ENCODE peak calls at places on chromosomes 2 and 18, in five cellular contexts. One of them, this sample, is unnamed.

GRCh38 chr2:2704380-2705093 is 373.5 kb upstream of the MYT1L start:
- DNase-seq in stomach: no peak
- DNase-seq in GM12878: no peak
- DNase-seq in GM12891: no peak
- DNase-seq in HepG2: no peak
- DNase-seq in this sample: no peak

GRCh38 chr2:109213646-109214417 is 84.8 kb downstream of the SH3RF3 start:
- DNase-seq in stomach: no peak
- DNase-seq in GM12878: peak; percentile 82
- DNase-seq in GM12891: no peak
- DNase-seq in HepG2: no peak
- DNase-seq in this sample: peak; percentile 97

GRCh38 chr2:65749549-65749948 is 317.1 kb upstream of the SPRED2 start:
- DNase-seq in stomach: no peak
- DNase-seq in GM12878: no peak
- DNase-seq in GM12891: no peak
- DNase-seq in HepG2: no peak
- DNase-seq in this sample: no peak

GRCh38 chr2:16218651-16219050 is 278.3 kb downstream of the MYCN start:
- DNase-seq in stomach: peak; percentile 67
- DNase-seq in GM12878: no peak
- DNase-seq in GM12891: no peak
- DNase-seq in HepG2: peak; percentile 33
- DNase-seq in this sample: peak; percentile 6

GRCh38 chr2:172945511-172945850 is 130.2 kb upstream of the MAP3K20 start:
- DNase-seq in stomach: no peak
- DNase-seq in GM12878: no peak
- DNase-seq in GM12891: no peak
- DNase-seq in HepG2: no peak
- DNase-seq in this sample: no peak

GRCh38 chr2:29951561-29951960 is 30.2 kb upstream of the ALK start:
- DNase-seq in stomach: no peak
- DNase-seq in GM12878: no peak
- DNase-seq in GM12891: no peak
- DNase-seq in HepG2: no peak
- DNase-seq in this sample: no peak

GRCh38 chr2:39666489-39667141 is 898 bp downstream of the TMEM178A start:
- DNase-seq in stomach: no peak
- DNase-seq in GM12878: no peak
- DNase-seq in GM12891: peak; percentile 1
- DNase-seq in HepG2: no peak
- DNase-seq in this sample: no peak

GRCh38 chr2:196112408-196113039 is 43.9 kb upstream of the DNAH7 start:
- DNase-seq in stomach: no peak
- DNase-seq in GM12878: no peak
- DNase-seq in GM12891: no peak
- DNase-seq in HepG2: no peak
- DNase-seq in this sample: no peak

GRCh38 chr2:41042343-41042742 is 590.5 kb upstream of the SLC8A1 start:
- DNase-seq in stomach: no peak
- DNase-seq in GM12878: no peak
- DNase-seq in GM12891: no peak
- DNase-seq in HepG2: no peak
- DNase-seq in this sample: no peak

GRCh38 chr18:5498452-5498851 is 45.3 kb downstream of the EPB41L3 start:
- DNase-seq in stomach: no peak
- DNase-seq in GM12878: no peak
- DNase-seq in GM12891: no peak
- DNase-seq in HepG2: no peak
- DNase-seq in this sample: no peak

GRCh38 chr18:839224-840079 is 27.4 kb upstream of the YES1 start:
- DNase-seq in stomach: peak; percentile 90
- DNase-seq in GM12878: peak; percentile 25
- DNase-seq in GM12891: peak; percentile 76
- DNase-seq in HepG2: peak; percentile 69
- DNase-seq in this sample: peak; percentile 74

GRCh38 chr2:60519259-60519863 is 34.1 kb downstream of the BCL11A start:
- DNase-seq in stomach: no peak
- DNase-seq in GM12878: no peak
- DNase-seq in GM12891: no peak
- DNase-seq in HepG2: no peak
- DNase-seq in this sample: no peak

GRCh38 chr2:104856973-104857261 is 3.0 kb downstream of the POU3F3 start:
- DNase-seq in stomach: no peak
- DNase-seq in GM12878: no peak
- DNase-seq in GM12891: no peak
- DNase-seq in HepG2: no peak
- DNase-seq in this sample: no peak

GRCh38 chr2:58866040-58866439 is 624.9 kb upstream of the FANCL start:
- DNase-seq in stomach: no peak
- DNase-seq in GM12878: peak; percentile 21
- DNase-seq in GM12891: no peak
- DNase-seq in HepG2: no peak
- DNase-seq in this sample: no peak

GRCh38 chr18:67266591-67267237 is 249.8 kb downstream of the DSEL start:
- DNase-seq in stomach: no peak
- DNase-seq in GM12878: no peak
- DNase-seq in GM12891: no peak
- DNase-seq in HepG2: no peak
- DNase-seq in this sample: no peak

GRCh38 chr2:31411771-31412170 is 2.8 kb downstream of the XDH start:
- DNase-seq in stomach: no peak
- DNase-seq in GM12878: no peak
- DNase-seq in GM12891: no peak
- DNase-seq in HepG2: no peak
- DNase-seq in this sample: no peak

GRCh38 chr18:77114564-77115391 is 17.8 kb downstream of the MBP start:
- DNase-seq in stomach: peak; percentile 86
- DNase-seq in GM12878: no peak
- DNase-seq in GM12891: no peak
- DNase-seq in HepG2: peak; percentile 93
- DNase-seq in this sample: peak; percentile 98

GRCh38 chr2:28134262-28134812 is 243.8 kb downstream of the BABAM2 start:
- DNase-seq in stomach: peak; percentile 68
- DNase-seq in GM12878: no peak
- DNase-seq in GM12891: no peak
- DNase-seq in HepG2: no peak
- DNase-seq in this sample: peak; percentile 58

GRCh38 chr18:77374106-77374505 is 124.5 kb downstream of the GALR1 start:
- DNase-seq in stomach: no peak
- DNase-seq in GM12878: no peak
- DNase-seq in GM12891: no peak
- DNase-seq in HepG2: no peak
- DNase-seq in this sample: no peak

GRCh38 chr2:205141381-205141780 is 540.9 kb upstream of the NRP2 start:
- DNase-seq in stomach: no peak
- DNase-seq in GM12878: no peak
- DNase-seq in GM12891: no peak
- DNase-seq in HepG2: no peak
- DNase-seq in this sample: no peak

GRCh38 chr2:205145888-205146287 is 536.4 kb upstream of the NRP2 start:
- DNase-seq in stomach: no peak
- DNase-seq in GM12878: no peak
- DNase-seq in GM12891: no peak
- DNase-seq in HepG2: no peak
- DNase-seq in this sample: no peak

GRCh38 chr2:205139822-205140612 is 542.3 kb upstream of the NRP2 start:
- DNase-seq in stomach: peak; percentile 40
- DNase-seq in GM12878: no peak
- DNase-seq in GM12891: no peak
- DNase-seq in HepG2: no peak
- DNase-seq in this sample: no peak
- TF ChIP-seq POLR2AphosphoS5 in stomach: peak; percentile 6
- TF ChIP-seq POLR2AphosphoS5 in GM12878: no peak
- TF ChIP-seq POLR2AphosphoS5 in GM12891: no peak
- TF ChIP-seq POLR2AphosphoS5 in HepG2: no peak
- TF ChIP-seq POLR2AphosphoS5 in this sample: no peak

GRCh38 chr2:10579441-10580169 is 110.2 kb downstream of the NOL10 start:
- DNase-seq in stomach: no peak
- DNase-seq in GM12878: no peak
- DNase-seq in GM12891: no peak
- DNase-seq in HepG2: no peak
- DNase-seq in this sample: no peak

GRCh38 chr2:10576456-10576855 is 113.3 kb downstream of the NOL10 start:
- DNase-seq in stomach: no peak
- DNase-seq in GM12878: no peak
- DNase-seq in GM12891: no peak
- DNase-seq in HepG2: no peak
- DNase-seq in this sample: no peak

GRCh38 chr2:10580991-10581390 is 108.8 kb downstream of the NOL10 start:
- DNase-seq in stomach: no peak
- DNase-seq in GM12878: no peak
- DNase-seq in GM12891: no peak
- DNase-seq in HepG2: no peak
- DNase-seq in this sample: no peak

GRCh38 chr2:10581990-10582389 is 107.8 kb downstream of the NOL10 start:
- DNase-seq in stomach: no peak
- DNase-seq in GM12878: no peak
- DNase-seq in GM12891: no peak
- DNase-seq in HepG2: no peak
- DNase-seq in this sample: no peak

DNA sequence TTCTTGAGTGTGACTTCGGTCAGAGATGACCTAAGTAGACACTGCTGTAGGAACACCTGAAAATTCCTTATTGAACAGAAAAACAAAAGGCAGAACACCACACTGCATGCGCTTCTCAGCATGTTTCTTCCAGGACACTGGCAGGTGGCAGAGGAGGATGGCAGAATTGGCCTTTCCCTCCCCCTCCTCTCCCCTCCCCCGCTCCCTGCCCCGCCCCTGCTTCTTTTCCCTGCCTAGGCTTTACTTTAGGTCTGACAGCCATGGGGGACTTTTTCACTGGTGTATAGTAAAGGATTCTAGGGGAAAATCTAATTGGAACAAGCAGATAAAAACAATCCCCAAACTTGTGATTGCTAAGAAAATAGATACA is 109.6 kb downstream of the NOL10 start:
- DNase-seq in stomach: no peak
- DNase-seq in GM12878: no peak
- DNase-seq in GM12891: no peak
- DNase-seq in HepG2: no peak
- DNase-seq in this sample: no peak
- TF ChIP-seq POLR2AphosphoS5 in stomach: no peak
- TF ChIP-seq POLR2AphosphoS5 in GM12878: no peak
- TF ChIP-seq POLR2AphosphoS5 in GM12891: no peak
- TF ChIP-seq POLR2AphosphoS5 in HepG2: no peak
- TF ChIP-seq POLR2AphosphoS5 in this sample: no peak

GRCh38 chr2:158619496-158619895 is 162.7 kb downstream of the PKP4 start:
- DNase-seq in stomach: peak; percentile 31
- DNase-seq in GM12878: no peak
- DNase-seq in GM12891: no peak
- DNase-seq in HepG2: peak; percentile 70
- DNase-seq in this sample: peak; percentile 18
- TF ChIP-seq POLR2AphosphoS5 in stomach: peak; percentile 80
- TF ChIP-seq POLR2AphosphoS5 in GM12878: no peak
- TF ChIP-seq POLR2AphosphoS5 in GM12891: no peak
- TF ChIP-seq POLR2AphosphoS5 in HepG2: no peak
- TF ChIP-seq POLR2AphosphoS5 in this sample: no peak

DNA sequence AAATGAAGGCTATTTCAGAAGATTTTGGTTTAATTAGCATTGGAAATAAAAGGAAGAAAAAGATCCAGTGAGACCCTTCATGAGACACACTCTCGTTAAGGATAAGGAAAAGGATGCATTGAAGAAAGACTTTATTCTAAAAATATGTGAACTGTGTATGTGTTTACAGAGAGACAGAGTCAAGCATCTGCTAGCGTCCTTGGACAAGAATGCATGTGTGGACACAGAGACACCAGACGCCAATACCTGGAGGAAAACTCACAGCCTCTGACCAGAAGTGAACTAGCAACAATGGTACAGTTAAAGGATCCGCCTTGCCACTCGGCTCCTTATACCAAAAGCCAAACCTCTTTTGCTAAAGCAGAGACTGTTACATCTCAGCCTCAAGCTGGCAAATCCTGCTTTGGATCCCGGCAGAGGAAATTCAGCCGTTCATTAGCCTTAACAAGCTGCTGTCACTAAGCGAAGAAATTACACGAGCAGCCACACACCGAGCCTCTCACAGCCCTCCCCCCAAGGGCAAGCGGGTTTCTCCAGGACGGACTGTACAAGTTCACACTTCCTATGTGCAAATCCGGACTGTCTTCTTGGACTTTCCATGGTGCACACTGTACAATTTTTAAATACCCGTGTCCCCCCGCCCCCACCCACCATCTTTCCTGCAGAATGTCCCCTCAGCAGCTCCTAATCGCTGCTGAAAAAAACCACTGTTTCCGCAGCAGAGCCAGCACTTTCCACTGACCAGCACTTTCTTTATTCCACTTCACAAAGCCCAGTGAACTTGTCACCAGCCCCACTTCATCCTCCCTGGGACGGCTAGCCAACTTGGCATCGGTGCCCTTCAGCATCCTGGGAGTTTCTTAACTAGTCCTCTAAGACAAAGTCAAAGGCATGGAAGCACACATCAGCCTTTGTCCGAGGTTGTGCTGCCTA is 1.7 kb downstream of the KLF7 start:
- DNase-seq in stomach: peak; percentile 44
- DNase-seq in GM12878: no peak
- DNase-seq in GM12891: no peak
- DNase-seq in HepG2: peak; percentile 37
- DNase-seq in this sample: no peak
- TF ChIP-seq POLR2AphosphoS5 in stomach: peak; percentile 66
- TF ChIP-seq POLR2AphosphoS5 in GM12878: peak; percentile 43
- TF ChIP-seq POLR2AphosphoS5 in GM12891: no peak
- TF ChIP-seq POLR2AphosphoS5 in HepG2: no peak
- TF ChIP-seq POLR2AphosphoS5 in this sample: no peak

GRCh38 chr18:30920356-30920755 is 122.2 kb downstream of the DSC3 start:
- DNase-seq in stomach: no peak
- DNase-seq in GM12878: no peak
- DNase-seq in GM12891: no peak
- DNase-seq in HepG2: no peak
- DNase-seq in this sample: no peak
- TF ChIP-seq POLR2AphosphoS5 in stomach: no peak
- TF ChIP-seq POLR2AphosphoS5 in GM12878: no peak
- TF ChIP-seq POLR2AphosphoS5 in GM12891: no peak
- TF ChIP-seq POLR2AphosphoS5 in HepG2: no peak
- TF ChIP-seq POLR2AphosphoS5 in this sample: no peak